ENCODE peak calls at places on chromosomes 4 and X, in five cellular contexts. Z is PC-3, P is iPS-NIHi11, C is heart left ventricle, S is GM13976. K is an unnamed sample.

GRCh38 chr4:11070813-11071212 is 357.9 kb downstream of the HS3ST1 start:
- DNase-seq in S (no peak), Z (no peak), C (no peak), P (no peak), K (no peak)

GRCh38 chrX:74351760-74352159 is 47.8 kb downstream of the ZCCHC13 start:
- DNase-seq in C (no peak), S (no peak), Z (no peak), P (no peak), K (peak; percentile 4)

GRCh38 chr4:89001647-89002518 is 55.1 kb downstream of the FAM13A start:
- DNase-seq in P (no peak), S (no peak), Z (no peak), C (no peak), K (peak; percentile 35)

GRCh38 chrX:73267979-73268378 is 53.3 kb upstream of the NAP1L2 start:
- DNase-seq in Z (no peak), P (no peak), S (no peak), C (no peak), K (peak; percentile 57)

GRCh38 chr4:185966549-185966948 is 102.4 kb upstream of the TLR3 start:
- DNase-seq in Z (no peak), S (no peak), C (no peak), P (no peak), K (no peak)

GRCh38 chr4:3224971-3225850 is 23.7 kb upstream of the MSANTD1 start:
- DNase-seq in C (no peak), S (no peak), P (no peak), Z (no peak), K (no peak)

GRCh38 chr4:48380583-48381167 is 39.3 kb downstream of the SLAIN2 start:
- DNase-seq in S (no peak), Z (no peak), C (no peak), P (no peak), K (peak; percentile 81)

GRCh38 chrX:125172531-125172930 is 147.1 kb upstream of the TEX13C start:
- DNase-seq in S (no peak), P (no peak), C (no peak), Z (no peak), K (no peak)

GRCh38 chrX:15988661-15989603 is 134.3 kb upstream of the AP1S2 start:
- DNase-seq in C (no peak), P (no peak), S (no peak), Z (peak; percentile 53), K (peak; percentile 56)

GRCh38 chr4:52038109-52038912 is at the start of gene SGCB:
- DNase-seq in Z (peak; percentile 58), P (peak; percentile 87), C (peak; percentile 81), S (peak; percentile 83), K (no peak)

GRCh38 chrX:115428011-115428410 is 133.0 kb upstream of the PLS3 start:
- DNase-seq in P (peak; percentile 3), C (no peak), S (no peak), Z (no peak), K (no peak)

GRCh38 chr4:122377352-122377751 is 1.5 kb upstream of the ADAD1 start:
- DNase-seq in P (no peak), C (no peak), S (no peak), Z (no peak), K (no peak)

GRCh38 chr4:24211821-24212220 is 322.0 kb upstream of the PPARGC1A start:
- DNase-seq in P (no peak), C (no peak), S (no peak), Z (no peak), K (peak; percentile 60)

GRCh38 chrX:120739300-120739699 is 109.4 kb upstream of the C1GALT1C1 start:
- DNase-seq in P (no peak), Z (no peak), S (no peak), C (no peak), K (no peak)

GRCh38 chr4:155809835-155810234 is 51.0 kb downstream of the GUCY1B1 start:
- DNase-seq in P (peak; percentile 66), Z (peak; percentile 87), S (peak; percentile 30), C (no peak), K (peak; percentile 76)

GRCh38 chrX:103722505-103722904 is 11.8 kb downstream of the TMEM31 start:
- DNase-seq in C (no peak), P (no peak), Z (no peak), S (no peak), K (peak; percentile 90)

GRCh38 chr4:99395595-99396364 is 39.4 kb downstream of the ADH7 start:
- DNase-seq in C (no peak), S (no peak), P (no peak), Z (peak; percentile 58), K (peak; percentile 28)

GRCh38 chrX:130393451-130394074 is 8.1 kb upstream of the GPR119 start:
- DNase-seq in Z (peak; percentile 74), P (peak; percentile 56), S (no peak), C (no peak), K (peak; percentile 37)

K was measured in bronchial epithelial cell.